ENCODE peak calls at places on chromosomes 7 and 10, in five cellular contexts. One of them, this sample, is unnamed.

GRCh38 chr10:17503795-17504194 is 49.4 kb upstream of the ST8SIA6 start:
- DNase-seq in NCI-H1105 treated with DMSO at 0.1 percent for 48 hours: no peak
- DNase-seq in stimulated activated CD8-positive, alpha-beta memory T cell treated with anti-CD3 and anti-CD28 coated beads, Interleukin-15, amount 100 ng/mL, for 24 hours: no peak
- DNase-seq in left cardiac atrium: no peak
- DNase-seq in bronchial epithelial cell: no peak
- DNase-seq in this sample: no peak

GRCh38 chr7:134669845-134670373 is 23.3 kb downstream of the BPGM start:
- DNase-seq in NCI-H1105 treated with DMSO at 0.1 percent for 48 hours: peak
- DNase-seq in stimulated activated CD8-positive, alpha-beta memory T cell treated with anti-CD3 and anti-CD28 coated beads, Interleukin-15, amount 100 ng/mL, for 24 hours: peak
- DNase-seq in left cardiac atrium: peak
- DNase-seq in bronchial epithelial cell: peak
- DNase-seq in this sample: no peak

GRCh38 chr7:85426487-85426960 is 239.7 kb upstream of the SEMA3D start:
- DNase-seq in NCI-H1105 treated with DMSO at 0.1 percent for 48 hours: no peak
- DNase-seq in stimulated activated CD8-positive, alpha-beta memory T cell treated with anti-CD3 and anti-CD28 coated beads, Interleukin-15, amount 100 ng/mL, for 24 hours: no peak
- DNase-seq in left cardiac atrium: no peak
- DNase-seq in bronchial epithelial cell: no peak
- DNase-seq in this sample: no peak

GRCh38 chr7:27159278-27160146 is 3.0 kb upstream of the HOXA7 start:
- DNase-seq in NCI-H1105 treated with DMSO at 0.1 percent for 48 hours: no peak
- DNase-seq in stimulated activated CD8-positive, alpha-beta memory T cell treated with anti-CD3 and anti-CD28 coated beads, Interleukin-15, amount 100 ng/mL, for 24 hours: no peak
- DNase-seq in left cardiac atrium: no peak
- DNase-seq in bronchial epithelial cell: no peak
- DNase-seq in this sample: no peak

GRCh38 chr7:137025469-137026175 is 157.2 kb downstream of the CHRM2 start:
- DNase-seq in NCI-H1105 treated with DMSO at 0.1 percent for 48 hours: no peak
- DNase-seq in stimulated activated CD8-positive, alpha-beta memory T cell treated with anti-CD3 and anti-CD28 coated beads, Interleukin-15, amount 100 ng/mL, for 24 hours: no peak
- DNase-seq in left cardiac atrium: no peak
- DNase-seq in bronchial epithelial cell: no peak
- DNase-seq in this sample: no peak

GRCh38 chr7:140674899-140675701 is 2.4 kb downstream of the ADCK2 start:
- DNase-seq in NCI-H1105 treated with DMSO at 0.1 percent for 48 hours: peak
- DNase-seq in stimulated activated CD8-positive, alpha-beta memory T cell treated with anti-CD3 and anti-CD28 coated beads, Interleukin-15, amount 100 ng/mL, for 24 hours: no peak
- DNase-seq in left cardiac atrium: no peak
- DNase-seq in bronchial epithelial cell: no peak
- DNase-seq in this sample: no peak

GRCh38 chr7:27178366-27178765 is 4.2 kb upstream of the HOXA10 start:
- DNase-seq in NCI-H1105 treated with DMSO at 0.1 percent for 48 hours: no peak
- DNase-seq in stimulated activated CD8-positive, alpha-beta memory T cell treated with anti-CD3 and anti-CD28 coated beads, Interleukin-15, amount 100 ng/mL, for 24 hours: no peak
- DNase-seq in left cardiac atrium: no peak
- DNase-seq in bronchial epithelial cell: no peak
- DNase-seq in this sample: no peak

GRCh38 chr10:133391249-133391635 is 2.7 kb upstream of the MTG1 start:
- DNase-seq in NCI-H1105 treated with DMSO at 0.1 percent for 48 hours: no peak
- DNase-seq in stimulated activated CD8-positive, alpha-beta memory T cell treated with anti-CD3 and anti-CD28 coated beads, Interleukin-15, amount 100 ng/mL, for 24 hours: no peak
- DNase-seq in left cardiac atrium: no peak
- DNase-seq in bronchial epithelial cell: no peak
- DNase-seq in this sample: peak

GRCh38 chr10:12547301-12547771 is 198.0 kb downstream of the CAMK1D start:
- DNase-seq in NCI-H1105 treated with DMSO at 0.1 percent for 48 hours: no peak
- DNase-seq in stimulated activated CD8-positive, alpha-beta memory T cell treated with anti-CD3 and anti-CD28 coated beads, Interleukin-15, amount 100 ng/mL, for 24 hours: no peak
- DNase-seq in left cardiac atrium: no peak
- DNase-seq in bronchial epithelial cell: no peak
- DNase-seq in this sample: no peak